ENCODE peak calls at places on chromosomes 5 and 9, in six cellular contexts. K is left ventricle myocardium superior; I is NCI-H2107; R is EL; E is CD4-positive, alpha-beta T cell; P is iPS-NIHi11. M is an unnamed sample.

GRCh38 chr9:135887585-135888050 is 19.7 kb downstream of the CAMSAP1 start:
- DNase-seq in R (no peak), I (no peak), K (no peak), E (peak), P (peak), M (no peak)

GRCh38 chr9:134378901-134379338 is 52.7 kb downstream of the RXRA start:
- DNase-seq in K (peak), I (no peak), R (peak), E (no peak), P (peak), M (peak)

GRCh38 chr5:135386886-135387628 is 12.0 kb downstream of the MACROH2A1 start:
- DNase-seq in K (no peak), R (peak), I (no peak), E (peak), P (peak), M (peak)

GRCh38 chr5:135230326-135230925 is 168.6 kb downstream of the MACROH2A1 start:
- DNase-seq in E (no peak), K (peak), R (peak), I (no peak), P (no peak), M (peak)

GRCh38 chr9:137306546-137307254 is 4.6 kb upstream of the NRARP start:
- DNase-seq in P (peak), K (no peak), R (no peak), I (no peak), E (no peak), M (no peak)

GRCh38 chr5:40656766-40657165 is 22.9 kb upstream of the PTGER4 start:
- DNase-seq in E (no peak), I (no peak), K (no peak), P (no peak), R (peak), M (no peak)

GRCh38 chr9:136412912-136413420 is 2.5 kb downstream of the PMPCA start:
- DNase-seq in R (no peak), E (no peak), I (no peak), P (no peak), K (no peak), M (no peak)

GRCh38 chr9:116546711-116547581 is 140.2 kb upstream of the TRIM32 start:
- DNase-seq in R (no peak), K (no peak), I (no peak), P (no peak), E (no peak), M (peak)

GRCh38 chr5:451587-452458 is 8.8 kb downstream of the EXOC3 start:
- DNase-seq in I (no peak), P (no peak), R (no peak), E (no peak), K (no peak), M (no peak)

GRCh38 chr9:19924090-19924489 is 135.3 kb upstream of the SLC24A2 start:
- DNase-seq in P (no peak), R (no peak), I (no peak), K (no peak), E (no peak), M (peak)

GRCh38 chr5:9348296-9348996 is 197.4 kb downstream of the SEMA5A start:
- DNase-seq in E (no peak), R (peak), I (no peak), P (no peak), K (no peak), M (peak)

GRCh38 chr9:17068671-17069070 is 66.2 kb upstream of the CNTLN start:
- DNase-seq in E (no peak), R (no peak), I (no peak), K (no peak), P (no peak), M (no peak)

GRCh38 chr9:109968702-109969450 is 188.9 kb downstream of the PALM2AKAP2 start:
- DNase-seq in I (no peak), E (no peak), R (peak), P (peak), K (no peak), M (peak)

GRCh38 chr5:36692791-36693763 is 86.7 kb downstream of the SLC1A3 start:
- DNase-seq in I (no peak), P (peak), E (peak), R (peak), K (peak), M (peak)

GRCh38 chr5:153831976-153832375 is 206.7 kb downstream of the FAM114A2 start:
- DNase-seq in P (peak), R (peak), I (no peak), K (no peak), E (no peak), M (peak)

GRCh38 chr9:120362446-120362845 is 217.5 kb downstream of the CDK5RAP2 start:
- DNase-seq in K (no peak), E (no peak), P (no peak), I (no peak), R (peak), M (peak)

GRCh38 chr9:113668057-113668456 is 204.5 kb downstream of the RGS3 start:
- DNase-seq in P (no peak), I (no peak), R (no peak), K (no peak), E (no peak), M (no peak)

GRCh38 chr5:17374157-17374556 is 123.9 kb upstream of the TAF11L2 start:
- DNase-seq in I (no peak), P (no peak), K (no peak), E (no peak), R (no peak), M (no peak)

GRCh38 chr5:76794871-76795270 is 24.0 kb upstream of the F2RL1 start:
- DNase-seq in P (no peak), R (no peak), K (no peak), E (no peak), I (no peak), M (peak)

GRCh38 chr5:60505796-60506195 is 194.2 kb downstream of the DEPDC1B start:
- DNase-seq in K (no peak), R (no peak), E (no peak), I (no peak), P (no peak), M (no peak)

GRCh38 chr9:133048595-133048994 is 13.2 kb upstream of the CEL start:
- DNase-seq in E (no peak), R (peak), P (peak), I (no peak), K (peak), M (peak)

M was measured in mesenchymal stem cell.